ENCODE peak calls at places on chromosomes 6 and 20, in nine cellular contexts. L is WTC11, B is heart left ventricle, J is cardiac muscle cell, T is ovary, X is cardiac fibroblast, K is bronchial epithelial cell, A is upper lobe of right lung, Y is SK-N-SH. C is an unnamed sample.

GRCh38 chr6:93337772-93338394 is 81.5 kb downstream of the EPHA7 start:
- DNase-seq in A (no peak), B (no peak), Y (no peak), K (no peak), L (no peak), X (no peak), T (no peak), J (no peak), C (no peak)

GRCh38 chr6:139925894-139926641 is 551.6 kb upstream of the CITED2 start:
- DNase-seq in J (peak; percentile 77), Y (peak; percentile 58), K (no peak), X (peak; percentile 74), T (no peak), A (no peak), B (peak; percentile 26), L (no peak), C (no peak)

GRCh38 chr6:39426057-39426592 is 103.6 kb upstream of the KCNK16 start:
- DNase-seq in X (peak; percentile 91), K (peak; percentile 85), T (no peak), Y (no peak), J (peak; percentile 91), B (no peak), L (no peak), A (no peak), C (peak; percentile 81)

GRCh38 chr6:149887343-149887742 is 10.6 kb downstream of the RAET1E start:
- DNase-seq in J (peak; percentile 66), K (peak; percentile 99), L (no peak), A (no peak), T (no peak), X (peak; percentile 54), Y (no peak), B (no peak), C (peak; percentile 86)

GRCh38 chr6:160912411-160912810 is 79.2 kb upstream of the MAP3K4 start:
- DNase-seq in T (no peak), Y (no peak), J (no peak), L (no peak), X (no peak), K (no peak), A (no peak), B (no peak), C (no peak)

GRCh38 chr6:35452186-35453090 is at the start of gene FANCE:
- DNase-seq in Y (peak; percentile 98), A (peak; percentile 98), X (peak; percentile 94), B (peak; percentile 95), J (peak; percentile 93), K (peak; percentile 79), L (peak; percentile 100), T (peak; percentile 96), C (peak; percentile 92)

GRCh38 chr6:37566209-37566859 is 66.6 kb upstream of the CCDC167 start:
- DNase-seq in B (peak; percentile 54), T (peak; percentile 44), X (peak; percentile 40), K (no peak), A (peak; percentile 69), Y (peak; percentile 94), L (peak; percentile 86), J (peak; percentile 49), C (peak; percentile 64)

GRCh38 chr6:2221724-2222274 is 23.6 kb downstream of the GMDS start:
- DNase-seq in X (no peak), Y (no peak), B (no peak), K (no peak), L (no peak), A (no peak), T (no peak), J (no peak), C (peak; percentile 21)

GRCh38 chr6:27176096-27176495 is 71.4 kb upstream of the PRSS16 start:
- DNase-seq in X (peak; percentile 17), T (peak; percentile 23), K (no peak), Y (peak; percentile 47), L (no peak), A (no peak), B (no peak), J (peak; percentile 40), C (no peak)

GRCh38 chr6:11096109-11096508 is 2.5 kb downstream of the SMIM13 start:
- DNase-seq in T (no peak), X (peak; percentile 80), B (no peak), L (peak; percentile 27), K (peak; percentile 79), Y (peak; percentile 27), A (no peak), J (peak; percentile 90), C (peak; percentile 63)

GRCh38 chr20:11218035-11218680 is 544.4 kb upstream of the JAG1 start:
- DNase-seq in L (no peak), Y (no peak), X (no peak), B (no peak), K (no peak), J (no peak), T (no peak), A (no peak), C (no peak)

GRCh38 chr20:51570755-51571469 is 28.4 kb upstream of the NFATC2 start:
- DNase-seq in J (peak; percentile 47), K (no peak), X (peak; percentile 35), T (no peak), B (peak; percentile 70), L (no peak), Y (no peak), A (no peak), C (no peak)

GRCh38 chr6:107764684-107765460 is 59.2 kb downstream of the SCML4 start:
- DNase-seq in K (no peak), B (no peak), T (no peak), Y (no peak), J (no peak), X (no peak), L (no peak), A (no peak), C (no peak)

GRCh38 chr20:14199111-14199510 is 138.3 kb downstream of the FLRT3 start:
- DNase-seq in B (no peak), J (no peak), L (no peak), A (no peak), Y (no peak), T (no peak), X (peak; percentile 13), K (no peak), C (no peak)
- TF ChIP-seq CTCF in B (no peak), J (no peak), L (no peak), A (no peak), Y (no peak), T (no peak), X (no peak), K (no peak), C (no peak)

GRCh38 chr20:53957421-53958172 is 112.8 kb downstream of the BCAS1 start:
- DNase-seq in K (no peak), A (no peak), X (peak; percentile 53), Y (no peak), J (peak; percentile 48), L (no peak), B (no peak), T (no peak), C (no peak)
- TF ChIP-seq CTCF in K (no peak), A (no peak), X (peak; percentile 21), Y (peak; percentile 47), J (peak; percentile 41), L (no peak), B (no peak), T (no peak), C (no peak)

GRCh38 chr6:152094276-152094675 is 286.8 kb downstream of the ESR1 start:
- DNase-seq in T (no peak), K (no peak), B (no peak), X (no peak), L (no peak), J (no peak), A (no peak), Y (no peak), C (no peak)

GRCh38 chr6:152098683-152099082 is 291.2 kb downstream of the ESR1 start:
- DNase-seq in B (no peak), J (no peak), Y (no peak), L (no peak), T (no peak), A (no peak), X (no peak), K (no peak), C (no peak)

GRCh38 chr6:152099816-152100618 is 292.5 kb downstream of the ESR1 start:
- DNase-seq in B (peak; percentile 80), Y (no peak), J (peak; percentile 66), T (no peak), X (peak; percentile 65), L (no peak), A (peak; percentile 77), K (peak; percentile 72), C (peak; percentile 49)

GRCh38 chr6:152094992-152095592 is 287.6 kb downstream of the ESR1 start:
- DNase-seq in L (no peak), T (peak; percentile 83), J (peak; percentile 98), A (no peak), B (peak; percentile 73), X (peak; percentile 97), Y (no peak), K (peak; percentile 100), C (peak; percentile 96)

DNA sequence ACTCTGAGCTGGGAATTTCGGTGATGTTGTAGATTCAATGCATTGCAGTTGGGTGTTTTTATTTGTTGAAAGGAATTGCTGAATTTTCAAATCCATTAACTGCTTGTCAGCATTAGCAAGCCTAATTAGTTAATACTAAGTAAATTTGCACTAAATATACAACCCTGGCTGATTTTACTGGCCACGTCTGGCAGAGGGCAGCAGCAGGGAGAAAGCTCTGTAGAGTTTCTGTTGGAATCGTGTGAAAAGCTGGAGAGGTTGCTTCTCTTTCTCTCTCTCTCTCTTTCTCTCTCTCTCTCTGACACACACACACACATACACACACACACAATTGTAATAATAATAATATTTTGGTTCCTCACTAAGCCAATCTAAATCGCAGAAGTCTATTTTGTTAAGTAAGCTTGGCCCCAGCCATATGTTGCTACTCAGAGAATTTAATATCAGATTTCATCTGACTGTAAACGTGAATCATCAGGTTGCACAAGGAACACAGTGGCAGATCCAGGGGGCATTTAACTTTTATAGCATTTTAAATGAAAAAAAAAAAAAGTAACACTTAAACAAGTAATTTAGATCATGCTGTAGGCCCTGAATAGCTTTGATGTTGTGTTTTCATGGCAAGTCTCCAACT is 289.5 kb downstream of the ESR1 start:
- DNase-seq in L (no peak), Y (no peak), J (peak; percentile 82), B (no peak), X (peak; percentile 84), K (peak; percentile 87), T (no peak), A (no peak), C (peak; percentile 71)
- TF ChIP-seq CTCF in L (no peak), Y (peak; percentile 23), J (peak; percentile 32), B (no peak), X (peak; percentile 16), K (no peak), T (no peak), A (no peak), C (no peak)

GRCh38 chr6:117317261-117317660 is 51.9 kb downstream of the VGLL2 start:
- DNase-seq in L (no peak), X (peak; percentile 5), K (peak; percentile 43), Y (no peak), A (no peak), J (peak; percentile 11), B (no peak), T (no peak), C (peak; percentile 45)
- TF ChIP-seq CTCF in L (peak; percentile 20), X (peak; percentile 35), K (peak; percentile 37), Y (peak; percentile 55), A (no peak), J (peak; percentile 25), B (no peak), T (no peak), C (peak; percentile 29)